ENCODE peak calls at places on chromosomes 2 and 18, in seven cellular contexts. One of them, this sample, is unnamed. For H3K4me1, the result is how much of the 10 kb centered on the place peaks cover.

GRCh38 chr2:196990092-196990491 is 63.6 kb upstream of the PGAP1 start:
- DNase-seq in K562: no peak
- DNase-seq in SK-N-SH: no peak
- DNase-seq in H1: no peak
- DNase-seq in GM12878: no peak
- DNase-seq in stomach: no peak
- DNase-seq in suprapubic skin: no peak
- DNase-seq in this sample: no peak

GRCh38 chr2:192070099-192070498 is 124.6 kb downstream of the TMEFF2 start:
- DNase-seq in GM12878: no peak
- DNase-seq in H1: no peak
- DNase-seq in suprapubic skin: no peak
- DNase-seq in stomach: no peak
- DNase-seq in K562: no peak
- DNase-seq in SK-N-SH: no peak
- DNase-seq in this sample: no peak

GRCh38 chr2:72276876-72277275 is 129.2 kb upstream of the CYP26B1 start:
- DNase-seq in stomach: no peak
- DNase-seq in suprapubic skin: no peak
- DNase-seq in H1: no peak
- DNase-seq in GM12878: no peak
- DNase-seq in SK-N-SH: no peak
- DNase-seq in K562: no peak
- DNase-seq in this sample: no peak

GRCh38 chr18:46705521-46705920 is 48.5 kb upstream of the LOXHD1 start:
- DNase-seq in GM12878: no peak
- DNase-seq in H1: peak
- DNase-seq in suprapubic skin: no peak
- DNase-seq in K562: no peak
- DNase-seq in stomach: no peak
- DNase-seq in SK-N-SH: peak
- DNase-seq in this sample: no peak

GRCh38 chr2:217671871-217672270 is 330.9 kb downstream of the TNS1 start:
- DNase-seq in K562: no peak
- DNase-seq in SK-N-SH: no peak
- DNase-seq in stomach: no peak
- DNase-seq in suprapubic skin: no peak
- DNase-seq in GM12878: no peak
- DNase-seq in H1: no peak
- DNase-seq in this sample: no peak

GRCh38 chr2:6866239-6866745 is 585 bp upstream of the CMPK2 start:
- DNase-seq in H1: no peak
- DNase-seq in GM12878: peak
- DNase-seq in SK-N-SH: peak
- DNase-seq in K562: peak
- DNase-seq in suprapubic skin: no peak
- DNase-seq in stomach: peak
- DNase-seq in this sample: peak

GRCh38 chr2:29113027-29113686 is 2.1 kb upstream of the CLIP4 start:
- DNase-seq in suprapubic skin: no peak
- DNase-seq in K562: no peak
- DNase-seq in H1: no peak
- DNase-seq in GM12878: no peak
- DNase-seq in stomach: no peak
- DNase-seq in SK-N-SH: no peak
- DNase-seq in this sample: no peak

GRCh38 chr2:120336749-120337148 is 9.2 kb upstream of the INHBB start:
- DNase-seq in GM12878: no peak
- DNase-seq in K562: no peak
- DNase-seq in stomach: no peak
- DNase-seq in SK-N-SH: no peak
- DNase-seq in suprapubic skin: no peak
- DNase-seq in H1: no peak
- DNase-seq in this sample: no peak

GRCh38 chr2:2743164-2743571 is 412.1 kb upstream of the MYT1L start:
- DNase-seq in SK-N-SH: no peak
- DNase-seq in suprapubic skin: no peak
- DNase-seq in stomach: no peak
- DNase-seq in K562: no peak
- DNase-seq in H1: no peak
- DNase-seq in GM12878: no peak
- DNase-seq in this sample: no peak

GRCh38 chr18:9637036-9637767 is 22.8 kb upstream of the PPP4R1 start:
- DNase-seq in suprapubic skin: no peak
- DNase-seq in GM12878: no peak
- DNase-seq in SK-N-SH: no peak
- DNase-seq in K562: no peak
- DNase-seq in H1: no peak
- DNase-seq in stomach: no peak
- DNase-seq in this sample: no peak

GRCh38 chr18:72541871-72542690 is 2.1 kb downstream of the CBLN2 start:
- DNase-seq in stomach: no peak
- DNase-seq in SK-N-SH: peak
- DNase-seq in K562: no peak
- DNase-seq in suprapubic skin: no peak
- DNase-seq in H1: peak
- DNase-seq in GM12878: no peak
- DNase-seq in this sample: no peak

GRCh38 chr2:30235008-30235655 is 3.8 kb downstream of the LBH start:
- DNase-seq in stomach: peak
- DNase-seq in K562: no peak
- DNase-seq in GM12878: no peak
- DNase-seq in H1: no peak
- DNase-seq in SK-N-SH: no peak
- DNase-seq in suprapubic skin: peak
- DNase-seq in this sample: no peak

GRCh38 chr2:176137249-176137573 is 7.7 kb downstream of the HOXD8 start:
- DNase-seq in stomach: no peak
- DNase-seq in SK-N-SH: no peak
- DNase-seq in K562: no peak
- DNase-seq in H1: no peak
- DNase-seq in GM12878: no peak
- DNase-seq in suprapubic skin: no peak
- DNase-seq in this sample: no peak

GRCh38 chr18:31064130-31064529 is 21.6 kb upstream of the DSC3 start:
- DNase-seq in K562: no peak
- DNase-seq in suprapubic skin: no peak
- DNase-seq in GM12878: peak
- DNase-seq in H1: no peak
- DNase-seq in stomach: no peak
- DNase-seq in SK-N-SH: no peak
- DNase-seq in this sample: no peak

GRCh38 chr2:55550368-55551102 is 31.0 kb downstream of the CFAP36 start:
- DNase-seq in stomach: no peak
- DNase-seq in suprapubic skin: no peak
- DNase-seq in GM12878: no peak
- DNase-seq in H1: no peak
- DNase-seq in K562: no peak
- DNase-seq in SK-N-SH: no peak
- DNase-seq in this sample: no peak

GRCh38 chr2:14231499-14231898 is 401.0 kb upstream of the LRATD1 start:
- DNase-seq in SK-N-SH: no peak
- DNase-seq in K562: no peak
- DNase-seq in H1: no peak
- DNase-seq in stomach: no peak
- DNase-seq in GM12878: no peak
- DNase-seq in suprapubic skin: no peak
- DNase-seq in this sample: no peak

GRCh38 chr2:101127319-101128056 is 23.7 kb downstream of the TBC1D8 start:
- DNase-seq in H1: no peak
- DNase-seq in K562: no peak
- DNase-seq in stomach: no peak
- DNase-seq in suprapubic skin: no peak
- DNase-seq in SK-N-SH: no peak
- DNase-seq in GM12878: no peak
- DNase-seq in this sample: no peak

GRCh38 chr2:31831585-31831984 is 179.2 kb downstream of the MEMO1 start:
- DNase-seq in GM12878: no peak
- DNase-seq in K562: no peak
- DNase-seq in suprapubic skin: no peak
- DNase-seq in SK-N-SH: no peak
- DNase-seq in stomach: no peak
- DNase-seq in H1: no peak
- DNase-seq in this sample: no peak

GRCh38 chr2:236855866-236856855 is 229.5 kb upstream of the COPS8 start:
- DNase-seq in stomach: no peak
- DNase-seq in K562: no peak
- DNase-seq in H1: no peak
- DNase-seq in suprapubic skin: peak
- DNase-seq in SK-N-SH: no peak
- DNase-seq in GM12878: no peak
- DNase-seq in this sample: no peak

DNA sequence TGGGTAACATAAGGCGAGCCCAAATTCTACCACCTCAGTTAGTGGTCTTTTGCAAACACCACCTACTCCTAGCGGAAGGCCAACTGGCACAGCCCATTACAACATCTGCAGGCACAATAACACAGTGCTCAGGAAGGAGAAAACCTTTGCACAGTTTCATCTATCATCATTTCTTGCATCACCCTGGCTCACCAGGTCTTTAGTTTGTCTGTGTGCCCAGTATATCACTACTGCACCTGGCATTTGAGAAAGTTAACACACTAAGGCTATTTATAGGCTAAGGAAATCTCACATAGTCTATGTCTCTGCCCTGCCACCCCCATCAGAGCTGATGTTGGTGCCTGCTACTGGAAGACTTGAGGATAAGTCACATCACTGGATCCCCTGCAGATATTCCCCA is 484.0 kb downstream of the SATB2 start:
- DNase-seq in suprapubic skin: no peak
- DNase-seq in GM12878: no peak
- DNase-seq in K562: no peak
- DNase-seq in H1: no peak
- DNase-seq in stomach: no peak
- DNase-seq in SK-N-SH: no peak
- DNase-seq in this sample: no peak
- H3K4me1 ChIP-seq in suprapubic skin: under half
- H3K4me1 ChIP-seq in GM12878: under half
- H3K4me1 ChIP-seq in K562: under half
- H3K4me1 ChIP-seq in H1: under half
- H3K4me1 ChIP-seq in stomach: under half
- H3K4me1 ChIP-seq in SK-N-SH: under half
- H3K4me1 ChIP-seq in this sample: under half

GRCh38 chr18:58668897-58669296 is 2.4 kb upstream of the MALT1 start:
- DNase-seq in K562: no peak
- DNase-seq in SK-N-SH: no peak
- DNase-seq in GM12878: no peak
- DNase-seq in stomach: no peak
- DNase-seq in suprapubic skin: no peak
- DNase-seq in H1: no peak
- DNase-seq in this sample: no peak
- TF ChIP-seq EP300 in K562: no peak
- TF ChIP-seq EP300 in SK-N-SH: no peak
- TF ChIP-seq EP300 in GM12878: no peak
- TF ChIP-seq EP300 in stomach: no peak
- TF ChIP-seq EP300 in suprapubic skin: no peak
- TF ChIP-seq EP300 in H1: no peak
- TF ChIP-seq EP300 in this sample: no peak

GRCh38 chr2:223887127-223887526 is 49.7 kb upstream of the AP1S3 start:
- DNase-seq in stomach: no peak
- DNase-seq in H1: peak
- DNase-seq in SK-N-SH: no peak
- DNase-seq in GM12878: no peak
- DNase-seq in suprapubic skin: no peak
- DNase-seq in K562: no peak
- DNase-seq in this sample: no peak
- TF ChIP-seq POLR2AphosphoS5 in stomach: no peak
- TF ChIP-seq POLR2AphosphoS5 in H1: no peak
- TF ChIP-seq POLR2AphosphoS5 in SK-N-SH: no peak
- TF ChIP-seq POLR2AphosphoS5 in GM12878: no peak
- TF ChIP-seq POLR2AphosphoS5 in suprapubic skin: no peak
- TF ChIP-seq POLR2AphosphoS5 in K562: no peak
- TF ChIP-seq POLR2AphosphoS5 in this sample: no peak

GRCh38 chr2:168244318-168244717 is 3.1 kb downstream of the STK39 start:
- DNase-seq in suprapubic skin: no peak
- DNase-seq in SK-N-SH: no peak
- DNase-seq in GM12878: no peak
- DNase-seq in K562: no peak
- DNase-seq in stomach: peak
- DNase-seq in H1: no peak
- DNase-seq in this sample: peak
- H3K4me1 ChIP-seq in suprapubic skin: under half
- H3K4me1 ChIP-seq in SK-N-SH: under half
- H3K4me1 ChIP-seq in GM12878: under half
- H3K4me1 ChIP-seq in K562: under half
- H3K4me1 ChIP-seq in stomach: under half
- H3K4me1 ChIP-seq in H1: under half
- H3K4me1 ChIP-seq in this sample: under half

GRCh38 chr18:13518382-13518781 is 208.0 kb downstream of the FAM210A start:
- DNase-seq in GM12878: no peak
- DNase-seq in stomach: no peak
- DNase-seq in SK-N-SH: no peak
- DNase-seq in K562: no peak
- DNase-seq in H1: no peak
- DNase-seq in suprapubic skin: no peak
- DNase-seq in this sample: no peak

GRCh38 chr18:13522861-13523660 is 203.3 kb downstream of the FAM210A start:
- DNase-seq in GM12878: no peak
- DNase-seq in H1: no peak
- DNase-seq in K562: no peak
- DNase-seq in suprapubic skin: no peak
- DNase-seq in SK-N-SH: no peak
- DNase-seq in stomach: no peak
- DNase-seq in this sample: no peak

GRCh38 chr18:13520741-13521140 is 205.6 kb downstream of the FAM210A start:
- DNase-seq in GM12878: no peak
- DNase-seq in stomach: no peak
- DNase-seq in SK-N-SH: no peak
- DNase-seq in K562: no peak
- DNase-seq in H1: no peak
- DNase-seq in suprapubic skin: peak
- DNase-seq in this sample: no peak

GRCh38 chr18:13521418-13521817 is 204.9 kb downstream of the FAM210A start:
- DNase-seq in suprapubic skin: no peak
- DNase-seq in GM12878: no peak
- DNase-seq in stomach: no peak
- DNase-seq in SK-N-SH: no peak
- DNase-seq in H1: no peak
- DNase-seq in K562: no peak
- DNase-seq in this sample: no peak

GRCh38 chr18:13520306-13520705 is 206.1 kb downstream of the FAM210A start:
- DNase-seq in GM12878: no peak
- DNase-seq in SK-N-SH: no peak
- DNase-seq in K562: no peak
- DNase-seq in H1: no peak
- DNase-seq in stomach: no peak
- DNase-seq in suprapubic skin: peak
- DNase-seq in this sample: no peak
- TF ChIP-seq EP300 in GM12878: no peak
- TF ChIP-seq EP300 in SK-N-SH: no peak
- TF ChIP-seq EP300 in K562: no peak
- TF ChIP-seq EP300 in H1: no peak
- TF ChIP-seq EP300 in stomach: no peak
- TF ChIP-seq EP300 in suprapubic skin: no peak
- TF ChIP-seq EP300 in this sample: peak

This sample was measured in transverse colon.